ENCODE peak calls at places on chromosomes 5 and 9, in five cellular contexts. One of them, this sample, is unnamed.

GRCh38 chr5:14178671-14179211 is 35.6 kb downstream of the TRIO start:
- DNase-seq in lower lobe of right lung: no peak
- DNase-seq in AG04449: no peak
- DNase-seq in AG09309: peak; percentile 68
- DNase-seq in endothelial cell of umbilical vein: no peak
- DNase-seq in this sample: no peak

GRCh38 chr5:133108481-133108921 is 56.7 kb downstream of the HSPA4 start:
- DNase-seq in lower lobe of right lung: no peak
- DNase-seq in AG04449: no peak
- DNase-seq in AG09309: no peak
- DNase-seq in endothelial cell of umbilical vein: no peak
- DNase-seq in this sample: no peak

GRCh38 chr9:97510797-97511761 is 9.6 kb downstream of the TMOD1 start:
- DNase-seq in lower lobe of right lung: no peak
- DNase-seq in AG04449: peak; percentile 21
- DNase-seq in AG09309: peak; percentile 52
- DNase-seq in endothelial cell of umbilical vein: peak; percentile 94
- DNase-seq in this sample: peak; percentile 40

GRCh38 chr9:76451234-76451633 is 7.7 kb upstream of the GCNT1 start:
- DNase-seq in lower lobe of right lung: no peak
- DNase-seq in AG04449: no peak
- DNase-seq in AG09309: peak; percentile 48
- DNase-seq in endothelial cell of umbilical vein: no peak
- DNase-seq in this sample: no peak

GRCh38 chr5:138353550-138353893 is 1.0 kb downstream of the KDM3B start:
- DNase-seq in lower lobe of right lung: no peak
- DNase-seq in AG04449: no peak
- DNase-seq in AG09309: no peak
- DNase-seq in endothelial cell of umbilical vein: no peak
- DNase-seq in this sample: no peak

GRCh38 chr5:69048233-69048632 is 45.6 kb upstream of the SLC30A5 start:
- DNase-seq in lower lobe of right lung: no peak
- DNase-seq in AG04449: no peak
- DNase-seq in AG09309: no peak
- DNase-seq in endothelial cell of umbilical vein: peak; percentile 10
- DNase-seq in this sample: no peak

GRCh38 chr9:123757547-123757946 is 172.4 kb downstream of the DENND1A start:
- DNase-seq in lower lobe of right lung: no peak
- DNase-seq in AG04449: no peak
- DNase-seq in AG09309: no peak
- DNase-seq in endothelial cell of umbilical vein: no peak
- DNase-seq in this sample: no peak

GRCh38 chr5:98414938-98415337 is 358.5 kb upstream of the RGMB start:
- DNase-seq in lower lobe of right lung: no peak
- DNase-seq in AG04449: peak; percentile 98
- DNase-seq in AG09309: peak; percentile 97
- DNase-seq in endothelial cell of umbilical vein: no peak
- DNase-seq in this sample: no peak

GRCh38 chr5:143471041-143471509 is 67.6 kb upstream of the NR3C1 start:
- DNase-seq in lower lobe of right lung: no peak
- DNase-seq in AG04449: peak; percentile 42
- DNase-seq in AG09309: no peak
- DNase-seq in endothelial cell of umbilical vein: no peak
- DNase-seq in this sample: peak; percentile 38

GRCh38 chr5:175657593-175658271 is at the start of gene HRH2:
- DNase-seq in lower lobe of right lung: peak; percentile 69
- DNase-seq in AG04449: no peak
- DNase-seq in AG09309: no peak
- DNase-seq in endothelial cell of umbilical vein: no peak
- DNase-seq in this sample: no peak

GRCh38 chr5:111254613-111255012 is 30.4 kb downstream of the CAMK4 start:
- DNase-seq in lower lobe of right lung: no peak
- DNase-seq in AG04449: no peak
- DNase-seq in AG09309: no peak
- DNase-seq in endothelial cell of umbilical vein: no peak
- DNase-seq in this sample: no peak

GRCh38 chr9:138102246-138103051 is 224.9 kb downstream of the CACNA1B start:
- DNase-seq in lower lobe of right lung: no peak
- DNase-seq in AG04449: no peak
- DNase-seq in AG09309: no peak
- DNase-seq in endothelial cell of umbilical vein: no peak
- DNase-seq in this sample: no peak

GRCh38 chr5:104598285-104598684 is 1035.7 kb upstream of the NUDT12 start:
- DNase-seq in lower lobe of right lung: no peak
- DNase-seq in AG04449: no peak
- DNase-seq in AG09309: no peak
- DNase-seq in endothelial cell of umbilical vein: no peak
- DNase-seq in this sample: no peak

GRCh38 chr5:179373101-179373934 is 28.1 kb upstream of the ADAMTS2 start:
- DNase-seq in lower lobe of right lung: peak; percentile 10
- DNase-seq in AG04449: no peak
- DNase-seq in AG09309: no peak
- DNase-seq in endothelial cell of umbilical vein: no peak
- DNase-seq in this sample: no peak

GRCh38 chr9:74598874-74599273 is 101.7 kb downstream of the RORB start:
- DNase-seq in lower lobe of right lung: no peak
- DNase-seq in AG04449: no peak
- DNase-seq in AG09309: no peak
- DNase-seq in endothelial cell of umbilical vein: no peak
- DNase-seq in this sample: no peak

GRCh38 chr9:132644251-132644650 is 25.5 kb downstream of the DDX31 start:
- DNase-seq in lower lobe of right lung: no peak
- DNase-seq in AG04449: no peak
- DNase-seq in AG09309: no peak
- DNase-seq in endothelial cell of umbilical vein: no peak
- DNase-seq in this sample: no peak

GRCh38 chr5:107604990-107605389 is 65.7 kb downstream of the EFNA5 start:
- DNase-seq in lower lobe of right lung: no peak
- DNase-seq in AG04449: no peak
- DNase-seq in AG09309: no peak
- DNase-seq in endothelial cell of umbilical vein: no peak
- DNase-seq in this sample: peak; percentile 63

GRCh38 chr5:75584641-75585040 is 26.6 kb upstream of the ANKDD1B start:
- DNase-seq in lower lobe of right lung: no peak
- DNase-seq in AG04449: no peak
- DNase-seq in AG09309: no peak
- DNase-seq in endothelial cell of umbilical vein: no peak
- DNase-seq in this sample: no peak

GRCh38 chr5:891117-891836 is 1.3 kb downstream of the BRD9 start:
- DNase-seq in lower lobe of right lung: no peak
- DNase-seq in AG04449: no peak
- DNase-seq in AG09309: no peak
- DNase-seq in endothelial cell of umbilical vein: no peak
- DNase-seq in this sample: no peak

GRCh38 chr5:112511920-112512319 is 92.8 kb upstream of the EPB41L4A start:
- DNase-seq in lower lobe of right lung: no peak
- DNase-seq in AG04449: no peak
- DNase-seq in AG09309: no peak
- DNase-seq in endothelial cell of umbilical vein: no peak
- DNase-seq in this sample: no peak

GRCh38 chr5:80928073-80928472 is 32.1 kb upstream of the RASGRF2 start:
- DNase-seq in lower lobe of right lung: no peak
- DNase-seq in AG04449: no peak
- DNase-seq in AG09309: no peak
- DNase-seq in endothelial cell of umbilical vein: no peak
- DNase-seq in this sample: no peak

GRCh38 chr9:72883867-72884266 is 69.0 kb downstream of the ALDH1A1 start:
- DNase-seq in lower lobe of right lung: no peak
- DNase-seq in AG04449: no peak
- DNase-seq in AG09309: no peak
- DNase-seq in endothelial cell of umbilical vein: no peak
- DNase-seq in this sample: no peak

GRCh38 chr5:125914471-125914870 is 508.7 kb upstream of the GRAMD2B start:
- DNase-seq in lower lobe of right lung: no peak
- DNase-seq in AG04449: no peak
- DNase-seq in AG09309: no peak
- DNase-seq in endothelial cell of umbilical vein: no peak
- DNase-seq in this sample: no peak

GRCh38 chr9:89603629-89604462 is 966 bp upstream of the GADD45G start:
- DNase-seq in lower lobe of right lung: peak; percentile 84
- DNase-seq in AG04449: no peak
- DNase-seq in AG09309: no peak
- DNase-seq in endothelial cell of umbilical vein: peak; percentile 32
- DNase-seq in this sample: no peak

GRCh38 chr5:138438724-138439536 is at the start of gene REEP2:
- DNase-seq in lower lobe of right lung: no peak
- DNase-seq in AG04449: no peak
- DNase-seq in AG09309: no peak
- DNase-seq in endothelial cell of umbilical vein: peak; percentile 42
- DNase-seq in this sample: no peak

GRCh38 chr5:41575110-41575779 is 64.8 kb upstream of the PLCXD3 start:
- DNase-seq in lower lobe of right lung: no peak
- DNase-seq in AG04449: no peak
- DNase-seq in AG09309: no peak
- DNase-seq in endothelial cell of umbilical vein: no peak
- DNase-seq in this sample: no peak

GRCh38 chr9:124015661-124016131 is 4.1 kb downstream of the LHX2 start:
- DNase-seq in lower lobe of right lung: no peak
- DNase-seq in AG04449: no peak
- DNase-seq in AG09309: no peak
- DNase-seq in endothelial cell of umbilical vein: no peak
- DNase-seq in this sample: no peak

GRCh38 chr9:20873240-20873860 is 158.1 kb downstream of the HACD4 start:
- DNase-seq in lower lobe of right lung: no peak
- DNase-seq in AG04449: peak; percentile 44
- DNase-seq in AG09309: peak; percentile 25
- DNase-seq in endothelial cell of umbilical vein: no peak
- DNase-seq in this sample: no peak

GRCh38 chr9:71761938-71762353 is 6.4 kb downstream of the CEMIP2 start:
- DNase-seq in lower lobe of right lung: no peak
- DNase-seq in AG04449: no peak
- DNase-seq in AG09309: no peak
- DNase-seq in endothelial cell of umbilical vein: no peak
- DNase-seq in this sample: no peak

GRCh38 chr9:88534456-88535225 is at the start of gene NXNL2:
- DNase-seq in lower lobe of right lung: peak; percentile 85
- DNase-seq in AG04449: no peak
- DNase-seq in AG09309: no peak
- DNase-seq in endothelial cell of umbilical vein: peak; percentile 61
- DNase-seq in this sample: no peak

GRCh38 chr9:88530051-88530450 is 4.9 kb upstream of the NXNL2 start:
- DNase-seq in lower lobe of right lung: no peak
- DNase-seq in AG04449: no peak
- DNase-seq in AG09309: no peak
- DNase-seq in endothelial cell of umbilical vein: no peak
- DNase-seq in this sample: peak; percentile 21

GRCh38 chr9:88531920-88532319 is 3.1 kb upstream of the NXNL2 start:
- DNase-seq in lower lobe of right lung: no peak
- DNase-seq in AG04449: no peak
- DNase-seq in AG09309: no peak
- DNase-seq in endothelial cell of umbilical vein: peak; percentile 7
- DNase-seq in this sample: no peak

GRCh38 chr9:88533951-88534455 is 975 bp upstream of the NXNL2 start:
- DNase-seq in lower lobe of right lung: peak; percentile 61
- DNase-seq in AG04449: no peak
- DNase-seq in AG09309: no peak
- DNase-seq in endothelial cell of umbilical vein: peak; percentile 19
- DNase-seq in this sample: no peak

DNA sequence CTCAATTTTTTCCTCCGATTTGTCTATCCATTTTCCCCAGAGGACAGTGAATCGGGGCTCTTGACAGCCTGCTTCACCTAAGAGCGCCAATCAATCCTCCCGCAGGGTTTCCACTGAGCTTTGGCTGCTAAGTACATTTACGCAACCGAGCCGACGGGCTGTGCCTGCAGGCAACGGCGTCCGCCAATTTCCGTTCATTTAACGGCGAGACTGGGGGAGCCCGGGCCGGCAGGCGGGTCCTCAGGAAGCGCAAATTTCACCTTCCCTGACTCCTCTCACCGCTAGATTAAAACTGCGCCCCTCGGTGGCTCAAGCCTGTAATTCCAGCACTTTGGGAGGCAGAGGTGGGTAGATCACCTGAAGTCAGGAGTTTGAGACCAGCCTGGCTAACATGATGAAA is 2.7 kb upstream of the NXNL2 start:
- DNase-seq in lower lobe of right lung: peak; percentile 60
- DNase-seq in AG04449: no peak
- DNase-seq in AG09309: no peak
- DNase-seq in endothelial cell of umbilical vein: peak; percentile 21
- DNase-seq in this sample: no peak
- H3K4me3 ChIP-seq in lower lobe of right lung: no peak overlapping the region
- H3K4me3 ChIP-seq in AG04449: peak overlapping the region; percentile 35
- H3K4me3 ChIP-seq in AG09309: no peak overlapping the region
- H3K4me3 ChIP-seq in endothelial cell of umbilical vein: no peak overlapping the region
- H3K4me3 ChIP-seq in this sample: peak overlapping the region; percentile 54

GRCh38 chr5:158669275-158669674 is 430.4 kb downstream of the EBF1 start:
- DNase-seq in lower lobe of right lung: no peak
- DNase-seq in AG04449: no peak
- DNase-seq in AG09309: no peak
- DNase-seq in endothelial cell of umbilical vein: no peak
- DNase-seq in this sample: no peak

DNA sequence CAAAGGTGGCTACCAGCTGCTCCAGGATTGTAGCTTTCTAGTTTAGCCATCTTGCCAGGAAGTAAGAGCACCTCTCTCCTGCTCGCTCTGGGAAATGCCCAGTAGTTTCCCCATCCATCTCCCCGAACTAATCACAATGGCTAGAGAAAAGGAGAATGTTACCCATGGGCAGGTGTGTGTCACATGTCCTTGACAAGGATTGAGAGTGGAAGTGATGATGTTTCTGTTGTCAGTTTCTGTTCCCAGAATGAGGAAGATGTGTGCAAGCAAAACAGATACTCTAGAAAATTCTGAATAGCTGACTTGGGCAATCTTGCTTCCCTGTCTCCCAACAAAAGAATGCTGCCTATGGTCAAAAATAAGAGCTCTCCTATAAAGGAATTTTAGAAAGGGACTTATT is 429.5 kb downstream of the EBF1 start:
- DNase-seq in lower lobe of right lung: no peak
- DNase-seq in AG04449: no peak
- DNase-seq in AG09309: no peak
- DNase-seq in endothelial cell of umbilical vein: no peak
- DNase-seq in this sample: no peak
- TF ChIP-seq CTCF in lower lobe of right lung: no peak
- TF ChIP-seq CTCF in AG04449: no peak
- TF ChIP-seq CTCF in AG09309: no peak
- TF ChIP-seq CTCF in endothelial cell of umbilical vein: no peak
- TF ChIP-seq CTCF in this sample: no peak

DNA sequence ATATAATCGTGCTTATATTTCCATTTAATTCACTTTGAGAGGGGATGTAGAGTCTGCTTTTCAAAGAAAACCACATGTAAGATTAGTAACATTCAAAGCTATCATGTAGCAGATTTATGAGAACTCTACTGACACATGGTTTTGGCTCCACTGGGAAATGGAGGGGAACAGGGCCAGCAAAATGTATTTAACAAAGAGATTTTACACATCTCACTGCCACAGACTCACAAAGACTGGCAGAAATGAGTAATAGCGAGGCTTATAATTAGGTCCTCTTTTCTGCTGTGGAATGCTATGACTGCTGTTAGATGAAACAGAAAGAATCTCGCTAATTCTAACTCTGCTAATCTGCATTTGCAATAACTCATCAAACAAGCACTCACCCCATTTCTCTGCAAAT is 4.5 kb downstream of the DAP start:
- DNase-seq in lower lobe of right lung: no peak
- DNase-seq in AG04449: peak; percentile 44
- DNase-seq in AG09309: peak; percentile 55
- DNase-seq in endothelial cell of umbilical vein: no peak
- DNase-seq in this sample: no peak
- H3K4me3 ChIP-seq in lower lobe of right lung: no peak overlapping the region
- H3K4me3 ChIP-seq in AG04449: no peak overlapping the region
- H3K4me3 ChIP-seq in AG09309: no peak overlapping the region
- H3K4me3 ChIP-seq in endothelial cell of umbilical vein: no peak overlapping the region
- H3K4me3 ChIP-seq in this sample: no peak overlapping the region

GRCh38 chr9:35522189-35522588 is 32.3 kb downstream of the RUSC2 start:
- DNase-seq in lower lobe of right lung: no peak
- DNase-seq in AG04449: no peak
- DNase-seq in AG09309: no peak
- DNase-seq in endothelial cell of umbilical vein: no peak
- DNase-seq in this sample: no peak
- TF ChIP-seq CTCF in lower lobe of right lung: no peak
- TF ChIP-seq CTCF in AG04449: no peak
- TF ChIP-seq CTCF in AG09309: peak; percentile 28
- TF ChIP-seq CTCF in endothelial cell of umbilical vein: no peak
- TF ChIP-seq CTCF in this sample: peak; percentile 4